ENCODE peak calls at places on chromosomes 3 and 15, in six cellular contexts. V, F, Q, J, I and E are unnamed samples.

GRCh38 chr15:67558502-67558901 is 16.0 kb downstream of the MAP2K5 start:
- DNase-seq in V (no peak), I (peak; percentile 48), Q (no peak), J (no peak), F (no peak), E (no peak)

GRCh38 chr3:59451041-59451763 is 401.4 kb upstream of the CFAP20DC start:
- DNase-seq in Q (no peak), I (no peak), V (no peak), F (peak; percentile 38), J (no peak), E (no peak)

GRCh38 chr3:117523407-117523806 is 813.8 kb downstream of the TUSC7 start:
- DNase-seq in I (no peak), J (no peak), F (no peak), Q (no peak), V (no peak), E (no peak)

GRCh38 chr15:59339252-59339672 is 33.4 kb downstream of the MYO1E start:
- DNase-seq in F (no peak), Q (no peak), I (no peak), V (no peak), J (no peak), E (no peak)

GRCh38 chr15:76336254-76337046 is at the start of gene ISL2:
- DNase-seq in I (peak; percentile 97), Q (peak; percentile 76), V (peak; percentile 38), F (peak; percentile 85), J (peak; percentile 53), E (peak; percentile 83)

GRCh38 chr3:109364088-109364487 is 26.7 kb upstream of the DPPA4 start:
- DNase-seq in J (no peak), V (no peak), I (no peak), F (no peak), Q (no peak), E (no peak)

GRCh38 chr15:63043391-63044076 is 987 bp downstream of the TPM1 start:
- DNase-seq in F (no peak), V (no peak), I (no peak), Q (peak; percentile 67), J (peak; percentile 46), E (no peak)

GRCh38 chr15:74035121-74035829 is 40.8 kb downstream of the PML start:
- DNase-seq in J (no peak), Q (no peak), I (no peak), V (no peak), F (no peak), E (no peak)

GRCh38 chr15:91268510-91268909 is 168.5 kb downstream of the SV2B start:
- DNase-seq in F (no peak), V (no peak), J (no peak), Q (no peak), I (peak; percentile 64), E (no peak)

GRCh38 chr3:124986153-124987143 is 51.9 kb upstream of the MUC13 start:
- DNase-seq in J (no peak), F (peak; percentile 60), I (peak; percentile 34), Q (no peak), V (peak; percentile 27), E (no peak)

GRCh38 chr15:51622269-51623180 is at the start of gene DMXL2:
- DNase-seq in F (peak; percentile 82), J (peak; percentile 88), I (peak; percentile 89), V (peak; percentile 93), Q (peak; percentile 87), E (peak; percentile 78)

GRCh38 chr3:188007897-188008296 is 146.1 kb upstream of the LPP start:
- DNase-seq in J (no peak), F (no peak), I (no peak), Q (no peak), V (no peak), E (no peak)

GRCh38 chr15:101326462-101327146 is 31.6 kb upstream of the SNRPA1 start:
- DNase-seq in J (no peak), F (no peak), V (no peak), I (no peak), Q (peak; percentile 37), E (no peak)

GRCh38 chr3:43061101-43061895 is 44.6 kb downstream of the POMGNT2 start:
- DNase-seq in I (no peak), V (no peak), F (no peak), Q (no peak), J (no peak), E (no peak)

GRCh38 chr3:115877647-115877934 is 254.3 kb downstream of the GAP43 start:
- DNase-seq in V (peak; percentile 56), F (no peak), J (no peak), I (no peak), Q (no peak), E (no peak)

GRCh38 chr15:41620536-41621199 is 39.5 kb upstream of the MGA start:
- DNase-seq in V (no peak), Q (no peak), I (no peak), F (no peak), J (no peak), E (no peak)

GRCh38 chr15:49212897-49213296 is 42.9 kb downstream of the GALK2 start:
- DNase-seq in Q (no peak), F (no peak), V (no peak), J (no peak), I (no peak), E (no peak)

GRCh38 chr3:122389892-122390291 is 5.9 kb downstream of the FAM162A start:
- DNase-seq in Q (no peak), V (no peak), I (no peak), J (no peak), F (no peak), E (no peak)

GRCh38 chr3:195692361-195692700 is 28.4 kb upstream of the MUC20 start:
- DNase-seq in F (no peak), Q (peak; percentile 66), J (no peak), I (no peak), V (peak; percentile 60), E (no peak)